ENCODE peak calls at places on chromosomes 2 and 18, in six cellular contexts. K is HepG2, V is K562, L is GM12878, M is SK-N-SH, F is HL-60. I is an unnamed sample.

GRCh38 chr2:134127496-134127895 is 126.4 kb upstream of the MGAT5 start:
- DNase-seq in M (no peak), F (no peak), K (no peak), V (no peak), L (no peak), I (no peak)

GRCh38 chr2:224836263-224836662 is 120.1 kb upstream of the CCDC195 start:
- DNase-seq in K (no peak), F (no peak), V (no peak), M (no peak), L (no peak), I (no peak)

GRCh38 chr2:30820381-30821055 is 13.3 kb upstream of the CAPN13 start:
- DNase-seq in F (no peak), L (no peak), M (no peak), K (no peak), V (no peak), I (no peak)

GRCh38 chr2:113129519-113130078 is 2.2 kb downstream of the IL1RN start:
- DNase-seq in M (no peak), K (no peak), F (no peak), L (no peak), V (no peak), I (peak)

GRCh38 chr2:120486441-120486840 is 140.5 kb downstream of the INHBB start:
- DNase-seq in F (no peak), L (no peak), K (no peak), V (no peak), M (no peak), I (no peak)

GRCh38 chr2:199207011-199207410 is 250.7 kb downstream of the SATB2 start:
- DNase-seq in V (no peak), L (no peak), M (no peak), F (no peak), K (no peak), I (no peak)

GRCh38 chr18:10153924-10154635 is 240.3 kb downstream of the VAPA start:
- DNase-seq in M (no peak), V (no peak), K (no peak), F (no peak), L (no peak), I (peak)

GRCh38 chr2:101190753-101191516 is 39.8 kb upstream of the TBC1D8 start:
- DNase-seq in K (no peak), L (no peak), V (no peak), M (no peak), F (peak), I (no peak)

GRCh38 chr18:79974025-79974424 is 9.6 kb downstream of the HSBP1L1 start:
- DNase-seq in K (no peak), V (no peak), M (no peak), L (no peak), F (no peak), I (no peak)

GRCh38 chr2:109595644-109596043 is 18.1 kb downstream of the SEPTIN10 start:
- DNase-seq in L (no peak), K (no peak), M (peak), V (no peak), F (no peak), I (no peak)

GRCh38 chr2:206164261-206164862 is 4.7 kb downstream of the EEF1B2 start:
- DNase-seq in M (peak), L (no peak), K (peak), F (no peak), V (no peak), I (peak)

GRCh38 chr2:18046558-18046957 is 168.1 kb downstream of the KCNS3 start:
- DNase-seq in V (no peak), F (no peak), L (no peak), M (no peak), K (no peak), I (no peak)

GRCh38 chr2:100603945-100604633 is 41.3 kb downstream of the PDCL3 start:
- DNase-seq in V (no peak), M (no peak), F (no peak), L (no peak), K (no peak), I (no peak)

GRCh38 chr2:236680461-236680860 is 110.8 kb downstream of the ACKR3 start:
- DNase-seq in F (no peak), K (no peak), L (no peak), M (no peak), V (no peak), I (no peak)

GRCh38 chr2:31333046-31333445 is 81.5 kb downstream of the XDH start:
- DNase-seq in V (no peak), K (no peak), F (no peak), L (no peak), M (no peak), I (no peak)

GRCh38 chr2:54997826-54998225 is 52.4 kb downstream of the RTN4 start:
- DNase-seq in F (no peak), K (no peak), L (no peak), M (no peak), V (no peak), I (no peak)

GRCh38 chr18:67600181-67600631 is 83.7 kb upstream of the DSEL start:
- DNase-seq in F (no peak), K (no peak), L (no peak), M (peak), V (no peak), I (no peak)

GRCh38 chr18:7646174-7646886 is 79.2 kb downstream of the PTPRM start:
- DNase-seq in K (peak), L (no peak), M (no peak), V (no peak), F (no peak), I (no peak)

GRCh38 chr18:46343940-46344372 is 239.8 kb downstream of the HAUS1 start:
- DNase-seq in M (no peak), L (peak), F (peak), V (peak), K (no peak), I (no peak)

GRCh38 chr18:22681912-22682311 is 251.2 kb upstream of the RBBP8 start:
- DNase-seq in L (no peak), K (no peak), M (no peak), F (no peak), V (no peak), I (no peak)

GRCh38 chr18:46264255-46264654 is 160.1 kb downstream of the HAUS1 start:
- DNase-seq in K (peak), L (no peak), V (peak), M (no peak), F (no peak), I (no peak)

GRCh38 chr18:33820517-33821368 is 242.7 kb downstream of the ASXL3 start:
- DNase-seq in M (no peak), F (no peak), L (no peak), V (no peak), K (no peak), I (no peak)

GRCh38 chr2:68124321-68124720 is 33.4 kb upstream of the PNO1 start:
- DNase-seq in L (no peak), V (no peak), K (no peak), M (no peak), F (no peak), I (no peak)

GRCh38 chr2:126399001-126399400 is 257.0 kb upstream of the GYPC start:
- DNase-seq in K (peak), M (no peak), F (no peak), V (no peak), L (no peak), I (no peak)

GRCh38 chr2:24259316-24259715 is 84.5 kb downstream of the FAM228A start:
- DNase-seq in M (no peak), L (no peak), F (no peak), V (no peak), K (no peak), I (no peak)

GRCh38 chr2:24258718-24259117 is 83.9 kb downstream of the FAM228A start:
- DNase-seq in V (no peak), K (no peak), L (no peak), F (no peak), M (no peak), I (no peak)

GRCh38 chr2:24247592-24247991 is 72.7 kb downstream of the FAM228A start:
- DNase-seq in F (no peak), V (no peak), M (no peak), L (no peak), K (peak), I (no peak)

GRCh38 chr2:24253303-24253919 is 78.6 kb downstream of the FAM228A start:
- DNase-seq in M (no peak), V (peak), K (no peak), L (no peak), F (peak), I (no peak)
- TF ChIP-seq GABPA in M (no peak), V (no peak), K (no peak), L (no peak), F (no peak), I (no peak)

GRCh38 chr2:159151198-159152118 is 135.0 kb downstream of the WDSUB1 start:
- DNase-seq in L (no peak), M (no peak), V (no peak), K (no peak), F (no peak), I (no peak)
- TF ChIP-seq GABPA in L (no peak), M (no peak), V (no peak), K (no peak), F (no peak), I (no peak)

DNA sequence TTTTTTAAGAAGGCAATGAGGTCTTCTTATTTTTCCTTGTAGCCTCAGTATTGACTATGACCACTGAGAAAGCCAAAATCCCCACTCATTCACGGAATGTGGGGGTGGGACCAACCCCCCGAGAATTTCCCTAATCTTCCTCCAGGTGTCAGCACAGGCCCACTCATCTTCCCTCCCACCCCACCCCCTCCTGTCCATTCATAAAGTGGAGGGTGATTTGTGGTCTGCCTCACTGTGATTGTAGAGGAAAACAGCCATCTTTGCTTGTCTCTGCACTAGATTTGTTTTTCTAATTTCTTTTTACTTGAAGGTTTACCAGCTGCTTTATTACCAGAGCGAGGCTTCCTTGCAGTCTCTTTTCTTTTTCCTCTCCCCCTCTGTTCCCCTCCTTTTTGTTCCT is 171.7 kb downstream of the ICOS start:
- DNase-seq in K (peak), L (no peak), V (peak), M (peak), F (peak), I (no peak)
- TF ChIP-seq GABPA in K (no peak), L (no peak), V (no peak), M (no peak), F (no peak), I (no peak)

DNA sequence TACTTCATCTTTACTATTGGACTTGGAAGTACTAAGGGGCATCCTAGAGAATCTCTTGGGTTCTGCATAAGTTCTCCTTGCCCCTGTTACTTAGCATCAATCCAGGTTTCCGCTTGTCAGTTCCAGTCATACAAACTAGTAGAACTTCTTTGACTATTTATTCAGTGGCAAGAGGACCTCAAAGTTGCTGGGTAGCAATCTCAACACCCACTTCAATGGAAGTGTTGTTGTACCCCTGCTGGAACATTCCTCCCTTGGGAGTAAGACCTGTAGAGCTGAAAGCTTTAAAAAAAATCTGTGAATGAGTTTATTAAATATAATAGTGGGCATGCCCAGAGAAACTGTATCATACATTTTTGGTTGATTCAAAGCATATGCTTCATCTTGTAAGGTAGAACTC is 27.0 kb downstream of the BIRC6 start:
- DNase-seq in L (no peak), V (no peak), M (no peak), K (no peak), F (no peak), I (no peak)
- TF ChIP-seq GABPA in L (no peak), V (no peak), M (no peak), K (no peak), F (no peak), I (no peak)

DNA sequence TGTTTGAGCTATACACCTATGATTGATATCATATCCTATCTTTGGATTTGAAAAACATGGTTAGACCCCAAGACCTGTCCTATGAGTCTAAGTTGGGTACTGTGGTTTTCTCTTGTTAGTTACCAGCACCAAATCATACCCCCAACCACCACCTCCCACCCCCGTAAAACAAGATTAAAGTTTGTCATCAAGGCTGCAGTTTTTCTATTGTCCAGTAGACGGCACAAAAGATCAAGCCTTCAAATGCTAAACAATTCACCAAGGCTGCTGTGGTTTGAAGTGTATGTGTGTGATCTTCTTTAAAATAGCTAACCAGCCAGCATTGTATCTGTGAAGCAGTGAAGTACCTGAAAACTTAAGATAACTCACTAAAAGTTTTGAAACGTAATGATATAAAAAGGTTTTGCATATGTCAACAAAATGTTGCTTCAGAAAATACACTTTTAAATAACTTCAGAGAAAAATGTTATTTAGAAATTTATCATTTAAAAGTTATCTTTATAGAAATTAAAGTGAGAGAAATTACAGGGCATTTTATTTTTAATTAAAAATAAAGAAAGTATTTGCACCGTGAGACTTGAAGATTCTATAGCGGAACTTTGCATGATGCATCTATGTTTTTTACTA is 5.8 kb upstream of the MEIS1 start:
- DNase-seq in V (peak), K (peak), M (peak), F (peak), L (no peak), I (no peak)
- TF ChIP-seq GABPA in V (no peak), K (no peak), M (no peak), F (no peak), L (no peak), I (no peak)

DNA sequence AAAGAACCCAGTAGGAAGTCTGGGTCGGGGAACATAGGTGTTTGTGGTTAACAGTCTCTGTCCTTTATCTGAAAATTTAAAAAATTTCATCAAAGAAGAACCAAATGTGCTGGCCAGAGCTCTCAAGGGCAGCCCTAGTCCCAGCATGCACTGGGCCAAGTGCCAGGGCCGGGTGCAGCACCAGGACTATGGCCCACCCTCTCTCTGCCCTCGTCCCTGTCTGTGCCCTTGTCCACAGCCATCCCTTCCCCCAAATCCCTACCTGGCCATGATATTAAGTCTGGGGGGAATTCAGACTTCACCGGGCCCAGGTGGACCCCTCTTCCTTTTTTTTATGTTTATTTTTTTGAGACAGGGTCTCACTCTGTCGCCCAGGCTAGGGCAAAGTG is 14.3 kb upstream of the ZFP36L2 start:
- DNase-seq in L (no peak), K (no peak), M (no peak), V (no peak), F (no peak), I (no peak)
- TF ChIP-seq GABPA in L (no peak), K (no peak), M (no peak), V (no peak), F (no peak), I (no peak)

GRCh38 chr2:96940026-96940601 is 46.3 kb downstream of the FAM178B start:
- DNase-seq in K (no peak), F (no peak), M (no peak), V (no peak), L (no peak), I (no peak)

GRCh38 chr2:96939415-96939814 is 47.0 kb downstream of the FAM178B start:
- DNase-seq in F (no peak), M (no peak), L (no peak), V (no peak), K (no peak), I (no peak)

GRCh38 chr2:96937586-96937985 is 48.8 kb downstream of the FAM178B start:
- DNase-seq in V (no peak), K (no peak), M (no peak), L (no peak), F (no peak), I (no peak)

GRCh38 chr2:96942907-96943632 is 43.3 kb downstream of the FAM178B start:
- DNase-seq in K (no peak), F (no peak), M (no peak), V (no peak), L (no peak), I (no peak)

DNA sequence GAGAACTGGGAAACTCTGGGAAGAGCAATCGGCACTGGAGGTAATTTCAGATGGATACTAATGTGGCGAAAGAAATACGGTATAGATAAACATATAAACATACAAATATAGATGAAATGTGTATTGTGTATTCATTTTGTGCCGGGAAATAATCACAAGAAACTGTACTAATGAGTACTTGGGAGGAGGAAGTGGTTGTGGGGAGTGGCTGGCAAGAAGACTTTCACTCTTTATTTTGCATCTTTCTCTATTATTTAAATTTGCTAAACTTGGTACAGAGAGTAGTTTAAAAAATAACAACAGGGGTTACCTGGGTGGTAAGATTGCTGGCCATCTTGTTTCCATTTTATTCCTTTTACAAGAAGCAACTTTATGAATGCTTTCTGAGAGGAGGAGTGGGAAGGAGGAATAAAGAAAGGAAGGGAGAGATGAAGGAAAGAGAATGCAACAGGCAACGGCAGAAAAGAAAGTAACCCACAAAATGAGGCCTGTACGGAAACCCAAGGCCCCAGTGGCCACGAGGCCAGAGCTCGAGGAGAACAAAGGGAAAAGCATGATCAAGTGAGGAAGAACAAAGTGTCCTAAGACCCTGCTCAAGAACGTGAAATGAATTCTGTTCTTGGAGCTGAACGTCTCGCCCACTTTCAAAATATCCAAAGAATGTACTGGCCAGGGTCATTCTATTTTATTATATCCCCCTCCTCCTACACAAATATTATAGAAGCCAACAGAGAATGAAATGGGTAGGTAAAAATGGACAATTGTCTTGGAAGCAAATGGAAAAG is 45.2 kb downstream of the FAM178B start:
- DNase-seq in K (no peak), L (no peak), M (no peak), V (no peak), F (no peak), I (no peak)
- TF ChIP-seq GABPA in K (no peak), L (no peak), M (no peak), V (no peak), F (no peak), I (no peak)

I was measured in H1.